ENCODE peak calls at places on chromosomes 2 and 18, in seven cellular contexts. V is stomach, E is IMR-90, O is colonic mucosa, P is A549, X is heart right ventricle, L is fibroblast of lung. G is an unnamed sample.

GRCh38 chr18:27785815-27786537 is 391.0 kb downstream of the CDH2 start:
- DNase-seq in X (no peak), L (no peak), O (no peak), V (no peak), P (no peak), E (no peak), G (no peak)

GRCh38 chr2:33589444-33589843 is 9.7 kb downstream of the FAM98A start:
- DNase-seq in X (no peak), L (no peak), P (no peak), O (no peak), E (peak), V (no peak), G (no peak)

GRCh38 chr2:177914247-177914646 is 158.3 kb downstream of the PDE11A start:
- DNase-seq in O (no peak), P (no peak), E (no peak), L (no peak), V (no peak), X (no peak), G (no peak)

GRCh38 chr2:43714164-43714563 is 37.9 kb upstream of the C1GALT1C1L start:
- DNase-seq in E (peak), O (no peak), V (no peak), P (no peak), L (peak), X (no peak), G (no peak)

GRCh38 chr2:130963058-130963848 is 126.5 kb downstream of the ARHGEF4 start:
- DNase-seq in L (no peak), V (no peak), P (no peak), O (no peak), E (no peak), X (no peak), G (no peak)

GRCh38 chr2:144524190-144524957 is 4.5 kb upstream of the ZEB2 start:
- DNase-seq in P (no peak), V (no peak), L (peak), X (peak), E (no peak), O (no peak), G (no peak)

GRCh38 chr2:46520108-46520507 is 40.7 kb downstream of the TMEM247 start:
- DNase-seq in X (no peak), E (no peak), V (no peak), L (no peak), O (peak), P (no peak), G (no peak)

GRCh38 chr2:144694456-144694855 is 174.5 kb upstream of the ZEB2 start:
- DNase-seq in X (no peak), P (no peak), E (no peak), O (no peak), V (no peak), L (no peak), G (no peak)

GRCh38 chr2:150480971-150481830 is 6.3 kb downstream of the RND3 start:
- DNase-seq in L (no peak), E (peak), V (no peak), O (no peak), X (no peak), P (no peak), G (no peak)

GRCh38 chr2:48253301-48253700 is 276.7 kb upstream of the STON1 start:
- DNase-seq in P (no peak), O (no peak), E (no peak), L (no peak), V (no peak), X (no peak), G (no peak)

GRCh38 chr18:657311-657997 is at the start of gene TYMS:
- DNase-seq in V (peak), O (peak), P (peak), E (peak), X (peak), L (peak), G (peak)

GRCh38 chr2:207317358-207317984 is 151.7 kb upstream of the KLF7 start:
- DNase-seq in V (no peak), O (no peak), L (peak), P (peak), X (no peak), E (peak), G (no peak)

GRCh38 chr18:60411715-60412114 is 39.1 kb upstream of the MC4R start:
- DNase-seq in E (no peak), O (no peak), V (no peak), L (no peak), X (no peak), P (no peak), G (no peak)

GRCh38 chr18:78898635-78899034 is 81.0 kb upstream of the SALL3 start:
- DNase-seq in E (no peak), O (no peak), P (no peak), X (no peak), V (no peak), L (no peak), G (no peak)

GRCh38 chr2:15832849-15833680 is 107.3 kb upstream of the MYCN start:
- DNase-seq in V (no peak), E (no peak), O (no peak), P (no peak), L (no peak), X (no peak), G (no peak)

GRCh38 chr2:49935456-49935855 is 781.1 kb upstream of the FSHR start:
- DNase-seq in X (no peak), O (no peak), L (no peak), V (no peak), E (no peak), P (no peak), G (no peak)

GRCh38 chr2:229740279-229740678 is 25.9 kb upstream of the DNER start:
- DNase-seq in E (no peak), X (no peak), O (no peak), P (no peak), V (no peak), L (no peak), G (no peak)

GRCh38 chr2:28956890-28957289 is 24.2 kb upstream of the TOGARAM2 start:
- DNase-seq in X (no peak), O (no peak), L (no peak), P (peak), E (no peak), V (no peak), G (no peak)

GRCh38 chr2:105812180-105813044 is 67.7 kb downstream of the NCK2 start:
- DNase-seq in P (no peak), V (no peak), L (peak), E (peak), O (no peak), X (peak), G (no peak)

GRCh38 chr2:151978709-151979108 is 120.1 kb downstream of the CACNB4 start:
- DNase-seq in X (no peak), L (no peak), V (peak), P (no peak), O (no peak), E (no peak), G (peak)

GRCh38 chr18:75429975-75430374 is 2.5 kb upstream of the SMIM21 start:
- DNase-seq in X (no peak), O (no peak), P (no peak), E (no peak), L (peak), V (no peak), G (no peak)

GRCh38 chr2:143937563-143938346 is 582.2 kb downstream of the ZEB2 start:
- DNase-seq in E (no peak), L (no peak), X (no peak), O (no peak), V (no peak), P (no peak), G (no peak)

GRCh38 chr2:148552675-148553331 is 91.7 kb upstream of the EPC2 start:
- DNase-seq in X (no peak), V (no peak), P (no peak), E (peak), L (no peak), O (no peak), G (no peak)

GRCh38 chr2:203510941-203511305 is 24.2 kb downstream of the RAPH1 start:
- DNase-seq in L (peak), X (no peak), O (peak), E (no peak), V (no peak), P (no peak), G (no peak)

GRCh38 chr18:39215920-39216319 is 1650.3 kb upstream of the CELF4 start:
- DNase-seq in V (no peak), O (no peak), X (no peak), L (no peak), P (no peak), E (no peak), G (no peak)

GRCh38 chr18:47756364-47757016 is 174.0 kb downstream of the SMAD2 start:
- DNase-seq in X (peak), L (peak), V (peak), O (peak), E (peak), P (peak), G (peak)

GRCh38 chr2:70936165-70936978 is 672 bp downstream of the ATP6V1B1 start:
- DNase-seq in P (no peak), L (no peak), V (no peak), X (no peak), E (no peak), O (no peak), G (no peak)

GRCh38 chr2:24505534-24505933 is 14.5 kb downstream of the NCOA1 start:
- DNase-seq in E (no peak), X (no peak), V (no peak), O (no peak), P (no peak), L (no peak), G (no peak)

GRCh38 chr2:64943387-64944150 is 45.6 kb upstream of the SLC1A4 start:
- DNase-seq in O (no peak), P (peak), V (peak), E (peak), L (peak), X (peak), G (peak)

GRCh38 chr2:132387126-132387525 is 29.5 kb upstream of the GPR39 start:
- DNase-seq in V (no peak), E (no peak), L (no peak), P (no peak), X (no peak), O (no peak), G (no peak)

GRCh38 chr2:65315042-65315441 is 87.4 kb downstream of the ACTR2 start:
- DNase-seq in V (no peak), L (peak), X (no peak), E (peak), O (no peak), P (no peak), G (no peak)

GRCh38 chr2:22900674-22901073 is 484.3 kb upstream of the KLHL29 start:
- DNase-seq in E (no peak), X (no peak), L (no peak), P (no peak), V (no peak), O (no peak), G (no peak)
- H3K4me3 ChIP-seq in E (no peak), X (no peak), L (no peak), P (no peak), V (no peak), O (no peak), G (no peak)

DNA sequence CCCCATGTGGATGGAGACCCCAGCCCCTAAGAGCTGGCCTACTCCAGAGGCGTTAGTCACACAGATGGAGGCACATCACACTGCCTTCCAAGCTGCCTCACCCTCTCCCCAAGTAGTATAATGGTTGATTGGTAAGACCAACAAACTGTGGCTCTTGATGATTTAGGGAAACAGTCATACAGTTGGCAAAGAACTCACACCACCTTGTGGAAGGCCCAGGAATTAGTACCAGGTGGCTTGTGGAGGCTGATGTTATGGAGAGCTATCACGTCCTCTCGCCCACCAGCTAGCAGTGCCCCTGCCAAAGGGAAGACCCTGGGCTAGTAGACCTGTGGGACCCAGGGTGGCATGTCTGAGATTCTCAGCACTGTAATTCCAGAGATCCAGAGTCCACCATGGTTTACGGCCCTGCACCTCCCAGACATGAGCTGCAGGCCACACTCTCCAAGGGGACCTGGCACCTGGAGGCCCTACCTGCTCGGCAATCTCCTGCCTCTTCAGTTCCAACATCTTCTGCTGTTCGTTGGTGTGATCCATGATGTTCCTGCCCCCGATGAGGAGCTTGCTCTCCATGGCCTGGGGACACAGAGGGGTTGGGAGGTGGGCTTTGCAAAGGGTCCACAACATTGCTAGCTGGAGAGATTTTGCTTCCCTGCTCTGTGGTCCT is 26.3 kb downstream of the KIF3C start:
- DNase-seq in V (no peak), E (no peak), X (no peak), O (no peak), L (no peak), P (peak), G (no peak)
- TF ChIP-seq CTCF in V (no peak), E (peak), X (no peak), O (no peak), L (no peak), P (peak), G (no peak)

GRCh38 chr2:100834221-100834620 is 14.3 kb downstream of the NPAS2 start:
- DNase-seq in P (no peak), O (no peak), L (no peak), V (no peak), X (no peak), E (no peak), G (no peak)

GRCh38 chr2:100831831-100832230 is 11.9 kb downstream of the NPAS2 start:
- DNase-seq in V (no peak), E (no peak), L (no peak), P (no peak), X (peak), O (no peak), G (no peak)

GRCh38 chr2:100835253-100835652 is 15.3 kb downstream of the NPAS2 start:
- DNase-seq in V (no peak), L (no peak), O (no peak), P (no peak), X (no peak), E (no peak), G (no peak)

GRCh38 chr2:100832885-100833284 is 12.9 kb downstream of the NPAS2 start:
- DNase-seq in O (no peak), P (no peak), L (peak), V (no peak), E (peak), X (no peak), G (peak)

DNA sequence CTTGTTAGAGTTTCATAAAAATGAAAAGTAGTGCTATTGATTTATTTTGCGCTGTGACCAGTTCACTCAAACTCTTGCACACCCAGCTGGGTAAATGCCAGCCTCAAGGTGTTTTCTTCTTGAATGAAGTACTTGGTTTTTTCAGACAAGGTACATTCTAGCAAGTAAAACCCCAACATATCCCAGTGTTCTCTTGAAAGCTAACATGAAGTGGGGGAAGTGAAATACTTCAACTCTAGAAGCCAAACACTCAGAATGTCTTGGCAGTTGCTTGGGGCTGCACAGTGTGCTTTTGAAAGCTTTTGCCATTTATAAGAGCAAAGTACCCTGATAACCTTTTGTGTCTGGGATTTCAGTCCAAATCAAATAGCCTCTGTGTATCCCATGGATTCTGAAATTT is 13.4 kb downstream of the NPAS2 start:
- DNase-seq in X (no peak), O (no peak), V (peak), E (no peak), P (no peak), L (no peak), G (no peak)
- H3K27ac ChIP-seq in X (peak), O (no peak), V (peak), E (no peak), P (no peak), L (no peak), G (peak)

DNA sequence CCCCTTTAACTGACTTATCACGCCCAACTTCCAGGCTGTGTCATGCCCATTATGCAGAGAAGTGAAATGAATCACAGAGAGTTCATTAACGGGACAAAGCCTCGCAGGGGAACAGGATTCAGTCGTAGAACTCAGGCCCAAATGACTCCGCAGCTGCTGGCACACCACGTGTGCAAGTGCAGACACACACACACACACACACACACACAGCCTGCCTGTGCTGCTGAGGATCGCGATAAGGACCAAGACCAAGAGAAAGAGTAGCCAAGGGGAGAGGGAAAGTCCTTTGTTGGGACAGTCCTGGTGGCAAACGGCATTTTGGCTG is 90.0 kb upstream of the TAF1B start:
- DNase-seq in O (peak), X (no peak), E (peak), V (peak), L (peak), P (peak), G (no peak)
- H3K4me3 ChIP-seq in O (no peak), X (no peak), E (no peak), V (peak), L (no peak), P (peak), G (no peak)

GRCh38 chr2:210617732-210618330 is 61.4 kb downstream of the CPS1 start:
- DNase-seq in L (peak), X (no peak), P (peak), V (no peak), E (peak), O (peak), G (no peak)
- TF ChIP-seq CTCF in L (peak), X (no peak), P (peak), V (peak), E (peak), O (peak), G (peak)

GRCh38 chr2:237435844-237436590 is 22.1 kb upstream of the COL6A3 start:
- DNase-seq in E (peak), P (peak), V (no peak), L (peak), X (no peak), O (no peak), G (no peak)
- H3K27ac ChIP-seq in E (no peak), P (peak), V (peak), L (no peak), X (peak), O (no peak), G (no peak)

GRCh38 chr18:13199169-13199568 is 19.4 kb upstream of the LDLRAD4 start:
- DNase-seq in X (no peak), P (no peak), O (no peak), V (no peak), L (no peak), E (no peak), G (no peak)
- H3K4me3 ChIP-seq in X (no peak), P (no peak), O (no peak), V (no peak), L (no peak), E (no peak), G (no peak)

GRCh38 chr2:230902180-230902899 is 22.7 kb downstream of the GPR55 start:
- DNase-seq in X (no peak), E (peak), L (peak), P (peak), V (peak), O (peak), G (no peak)
- TF ChIP-seq CTCF in X (no peak), E (peak), L (peak), P (peak), V (peak), O (peak), G (peak)

GRCh38 chr18:13610517-13610916 is 115.8 kb downstream of the FAM210A start:
- DNase-seq in L (no peak), P (no peak), E (no peak), X (no peak), V (no peak), O (no peak), G (no peak)
- H3K27ac ChIP-seq in L (no peak), P (no peak), E (no peak), X (peak), V (peak), O (no peak), G (peak)

GRCh38 chr2:25710750-25711149 is 37.4 kb upstream of the DTNB start:
- DNase-seq in P (no peak), V (no peak), E (no peak), L (no peak), O (no peak), X (no peak), G (no peak)

GRCh38 chr2:25712455-25712854 is 39.1 kb upstream of the DTNB start:
- DNase-seq in E (no peak), O (no peak), X (no peak), P (no peak), L (no peak), V (no peak), G (no peak)

GRCh38 chr2:25709349-25709748 is 36.0 kb upstream of the DTNB start:
- DNase-seq in O (no peak), L (no peak), E (no peak), V (no peak), P (no peak), X (no peak), G (no peak)

GRCh38 chr2:25714740-25715139 is 41.4 kb upstream of the DTNB start:
- DNase-seq in X (no peak), E (peak), L (no peak), P (peak), V (no peak), O (no peak), G (no peak)

DNA sequence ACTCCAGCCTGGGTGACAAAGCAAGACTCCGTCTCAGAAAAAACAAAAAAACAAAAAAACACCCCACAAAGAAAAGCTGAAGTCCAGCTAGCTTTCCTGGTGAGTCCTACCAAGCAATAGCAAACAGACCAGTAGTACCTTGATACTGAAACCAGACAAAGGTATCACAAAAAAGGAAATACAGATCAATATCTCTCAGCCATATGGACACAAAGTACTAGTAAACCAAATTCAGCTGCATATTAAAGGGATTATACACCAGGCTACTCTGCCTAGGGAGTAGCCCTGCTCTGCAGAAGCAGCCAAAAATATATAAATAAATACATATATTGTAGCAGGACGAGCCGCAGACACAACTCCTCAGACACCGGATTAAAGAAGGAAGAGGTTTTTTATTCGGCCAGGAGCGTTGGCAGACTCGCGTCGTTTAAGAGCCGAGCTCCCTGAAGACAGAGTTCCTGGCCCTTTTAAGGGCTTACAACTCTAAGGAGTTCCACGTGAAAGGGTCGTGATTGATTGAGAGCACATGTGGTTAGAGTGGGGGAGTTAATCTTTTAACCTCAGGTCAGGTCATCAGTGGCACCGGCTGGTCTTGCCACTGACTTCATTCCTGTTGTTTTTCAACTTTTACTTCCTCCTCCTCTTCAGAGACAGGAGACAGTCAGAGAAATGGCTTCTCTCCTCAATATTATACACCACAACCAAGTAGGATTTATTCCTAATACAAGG is 38.4 kb upstream of the DTNB start:
- DNase-seq in P (no peak), L (no peak), V (no peak), E (no peak), X (no peak), O (no peak), G (no peak)
- H3K4me3 ChIP-seq in P (no peak), L (no peak), V (peak), E (no peak), X (peak), O (no peak), G (peak)

G was measured in prostate gland.